ENCODE peak calls at places on chromosomes 5 and 9, in eight cellular contexts. R is skeletal muscle cell, H is H9, V is amniotic stem cell, W is bronchial epithelial cell, I is cardiac fibroblast, E is ovary, P is right cardiac atrium. J is an unnamed sample.

GRCh38 chr5:96721351-96721970 is 59.3 kb downstream of the CAST start:
- DNase-seq in R (no peak), H (no peak), V (no peak), W (peak; percentile 30), I (peak; percentile 63), E (no peak), P (no peak), J (peak; percentile 34)

GRCh38 chr5:1001406-1002270 is 7.0 kb upstream of the NKD2 start:
- DNase-seq in R (no peak), H (no peak), V (no peak), W (no peak), I (no peak), E (peak; percentile 7), P (no peak), J (peak; percentile 43)

GRCh38 chr9:137299938-137300337 is 2.1 kb downstream of the NRARP start:
- DNase-seq in R (no peak), H (peak; percentile 39), V (no peak), W (no peak), I (no peak), E (no peak), P (peak; percentile 78), J (no peak)

GRCh38 chr5:140282266-140282665 is 20.6 kb downstream of the PFDN1 start:
- DNase-seq in R (no peak), H (no peak), V (no peak), W (no peak), I (no peak), E (no peak), P (no peak), J (no peak)

GRCh38 chr9:76921161-76921560 is 15.2 kb upstream of the PRUNE2 start:
- DNase-seq in R (no peak), H (no peak), V (no peak), W (no peak), I (peak; percentile 6), E (no peak), P (no peak), J (no peak)

GRCh38 chr9:104905153-104905901 is 22.6 kb downstream of the ABCA1 start:
- DNase-seq in R (no peak), H (no peak), V (no peak), W (no peak), I (no peak), E (no peak), P (no peak), J (no peak)

GRCh38 chr5:149646564-149646963 is 65.3 kb downstream of the ARHGEF37 start:
- DNase-seq in R (no peak), H (no peak), V (no peak), W (peak; percentile 56), I (no peak), E (no peak), P (no peak), J (no peak)

GRCh38 chr9:128203024-128203841 is at the start of gene DNM1:
- DNase-seq in R (no peak), H (peak; percentile 68), V (no peak), W (peak; percentile 21), I (peak; percentile 63), E (peak; percentile 68), P (peak; percentile 88), J (no peak)

GRCh38 chr9:98867434-98868168 is 60.1 kb downstream of the GALNT12 start:
- DNase-seq in R (peak; percentile 91), H (no peak), V (peak; percentile 53), W (no peak), I (peak; percentile 95), E (peak; percentile 71), P (peak; percentile 90), J (no peak)

GRCh38 chr5:55226934-55227737 is at the start of gene MCIDAS:
- DNase-seq in R (no peak), H (peak; percentile 81), V (no peak), W (peak; percentile 48), I (no peak), E (no peak), P (peak; percentile 70), J (no peak)

GRCh38 chr5:133386662-133387061 is 225.7 kb downstream of the FSTL4 start:
- DNase-seq in R (no peak), H (peak; percentile 4), V (no peak), W (no peak), I (no peak), E (no peak), P (no peak), J (no peak)

GRCh38 chr9:18122156-18122555 is 351.8 kb upstream of the ADAMTSL1 start:
- DNase-seq in R (no peak), H (no peak), V (no peak), W (no peak), I (peak; percentile 20), E (no peak), P (no peak), J (no peak)

GRCh38 chr5:122093415-122093814 is 15.4 kb upstream of the LOX start:
- DNase-seq in R (peak; percentile 75), H (no peak), V (peak; percentile 63), W (no peak), I (peak; percentile 69), E (no peak), P (no peak), J (no peak)

GRCh38 chr5:81165493-81166119 is 67.5 kb upstream of the CKMT2 start:
- DNase-seq in R (no peak), H (peak; percentile 78), V (peak; percentile 39), W (peak; percentile 71), I (peak; percentile 54), E (peak; percentile 71), P (peak; percentile 66), J (peak; percentile 34)

GRCh38 chr5:143921525-143922311 is 109.8 kb downstream of the HMHB1 start:
- DNase-seq in R (peak; percentile 88), H (no peak), V (peak; percentile 62), W (peak; percentile 94), I (peak; percentile 92), E (no peak), P (no peak), J (no peak)

GRCh38 chr5:180976518-180976917 is 12.1 kb upstream of the BTNL3 start:
- DNase-seq in R (no peak), H (no peak), V (no peak), W (peak; percentile 5), I (no peak), E (no peak), P (no peak), J (no peak)

GRCh38 chr5:137370096-137370495 is 129.0 kb downstream of the SPOCK1 start:
- DNase-seq in R (no peak), H (no peak), V (peak; percentile 24), W (no peak), I (no peak), E (no peak), P (no peak), J (no peak)

GRCh38 chr5:161713042-161713441 is 27.5 kb downstream of the GABRA6 start:
- DNase-seq in R (no peak), H (no peak), V (no peak), W (no peak), I (no peak), E (no peak), P (no peak), J (no peak)

GRCh38 chr9:100294341-100294740 is 58.4 kb downstream of the TEX10 start:
- DNase-seq in R (no peak), H (no peak), V (no peak), W (no peak), I (no peak), E (no peak), P (no peak), J (no peak)

GRCh38 chr5:77210091-77211012 is at the start of gene PDE8B:
- DNase-seq in R (no peak), H (peak; percentile 45), V (no peak), W (no peak), I (no peak), E (peak; percentile 20), P (peak; percentile 76), J (no peak)

GRCh38 chr5:14110680-14111079 is 32.5 kb upstream of the TRIO start:
- DNase-seq in R (peak; percentile 89), H (no peak), V (no peak), W (peak; percentile 70), I (peak; percentile 87), E (no peak), P (no peak), J (no peak)

GRCh38 chr9:135544981-135545635 is 818 bp upstream of the OBP2A start:
- DNase-seq in R (no peak), H (no peak), V (no peak), W (no peak), I (no peak), E (no peak), P (no peak), J (no peak)

GRCh38 chr5:127410906-127411780 is 106.3 kb upstream of the PRRC1 start:
- DNase-seq in R (no peak), H (no peak), V (no peak), W (no peak), I (no peak), E (no peak), P (no peak), J (no peak)

GRCh38 chr9:87954230-87954629 is 20.1 kb downstream of the CDK20 start:
- DNase-seq in R (no peak), H (no peak), V (no peak), W (no peak), I (no peak), E (no peak), P (no peak), J (no peak)

GRCh38 chr5:172852490-172853354 is 18.7 kb downstream of the ERGIC1 start:
- DNase-seq in R (no peak), H (no peak), V (no peak), W (no peak), I (no peak), E (no peak), P (no peak), J (no peak)

GRCh38 chr9:91857831-91858669 is 92.0 kb downstream of the ROR2 start:
- DNase-seq in R (no peak), H (peak; percentile 58), V (no peak), W (peak; percentile 0), I (no peak), E (no peak), P (no peak), J (no peak)

GRCh38 chr5:91381774-91382492 is 1.2 kb downstream of the ARRDC3 start:
- DNase-seq in R (peak; percentile 60), H (peak; percentile 55), V (peak; percentile 71), W (peak; percentile 81), I (peak; percentile 92), E (peak; percentile 84), P (peak; percentile 79), J (peak; percentile 76)

GRCh38 chr9:108834959-108835696 is 20.7 kb downstream of the ACTL7B start:
- DNase-seq in R (no peak), H (no peak), V (no peak), W (peak; percentile 91), I (peak; percentile 24), E (no peak), P (no peak), J (no peak)